ENCODE peak calls at places on chromosomes 3 and 15, in seven cellular contexts. V is PC-9; P is sigmoid colon; K is IMR-90; F is lung; R is CD8-positive, alpha-beta T cell; Y is AG04450. O is an unnamed sample.

GRCh38 chr3:126885425-126885824 is 97.5 kb upstream of the PLXNA1 start:
- DNase-seq in V (no peak), P (no peak), K (no peak), F (no peak), R (no peak), Y (no peak), O (no peak)

GRCh38 chr15:70406624-70407390 is 309.1 kb upstream of the TLE3 start:
- DNase-seq in V (no peak), P (no peak), K (no peak), F (no peak), R (no peak), Y (no peak), O (no peak)

GRCh38 chr15:56232058-56232457 is 11.6 kb downstream of the RFX7 start:
- DNase-seq in V (no peak), P (no peak), K (no peak), F (no peak), R (no peak), Y (no peak), O (no peak)

GRCh38 chr3:61178167-61178566 is 73.1 kb downstream of the FHIT start:
- DNase-seq in V (no peak), P (no peak), K (no peak), F (no peak), R (no peak), Y (no peak), O (no peak)

GRCh38 chr3:36874351-36874874 is 70.4 kb downstream of the TRANK1 start:
- DNase-seq in V (no peak), P (no peak), K (no peak), F (no peak), R (no peak), Y (no peak), O (peak)

GRCh38 chr3:25719321-25719720 is 54.6 kb upstream of the TOP2B start:
- DNase-seq in V (no peak), P (no peak), K (no peak), F (no peak), R (no peak), Y (no peak), O (no peak)

GRCh38 chr15:33735637-33736247 is 232.6 kb upstream of the CHRM5 start:
- DNase-seq in V (peak), P (no peak), K (peak), F (no peak), R (no peak), Y (no peak), O (peak)

GRCh38 chr3:55191911-55192787 is 264.3 kb upstream of the LRTM1 start:
- DNase-seq in V (peak), P (no peak), K (peak), F (no peak), R (no peak), Y (peak), O (peak)

GRCh38 chr15:68749365-68750141 is 71.1 kb downstream of the ANP32A start:
- DNase-seq in V (no peak), P (no peak), K (no peak), F (no peak), R (no peak), Y (no peak), O (peak)

GRCh38 chr3:12437861-12438260 is 46.4 kb upstream of the TSEN2 start:
- DNase-seq in V (no peak), P (peak), K (no peak), F (no peak), R (no peak), Y (no peak), O (no peak)

DNA sequence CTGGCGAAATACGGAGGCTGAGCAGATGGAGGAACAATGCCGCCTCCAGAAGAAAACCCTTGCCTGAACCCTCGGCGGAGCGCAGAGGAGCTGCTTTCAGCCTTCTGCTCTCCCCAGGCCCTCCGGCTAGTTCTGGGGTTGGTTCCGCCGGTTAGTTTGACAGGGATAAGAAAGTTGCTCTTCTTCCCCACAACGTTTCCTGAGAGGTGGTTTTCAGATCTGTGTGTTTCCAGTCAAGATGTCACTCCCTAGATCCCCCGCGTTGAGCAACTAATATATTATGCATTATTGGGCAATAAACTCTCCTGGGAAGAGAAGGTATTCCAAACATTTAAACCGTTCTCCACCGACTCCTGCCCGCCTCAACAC is 551 bp downstream of the NLGN1 start:
- DNase-seq in V (no peak), P (no peak), K (no peak), F (no peak), R (no peak), Y (no peak), O (peak)
- H3K4me3 ChIP-seq in V (peak), P (peak), K (peak), F (peak), R (no peak), Y (peak), O (peak)

DNA sequence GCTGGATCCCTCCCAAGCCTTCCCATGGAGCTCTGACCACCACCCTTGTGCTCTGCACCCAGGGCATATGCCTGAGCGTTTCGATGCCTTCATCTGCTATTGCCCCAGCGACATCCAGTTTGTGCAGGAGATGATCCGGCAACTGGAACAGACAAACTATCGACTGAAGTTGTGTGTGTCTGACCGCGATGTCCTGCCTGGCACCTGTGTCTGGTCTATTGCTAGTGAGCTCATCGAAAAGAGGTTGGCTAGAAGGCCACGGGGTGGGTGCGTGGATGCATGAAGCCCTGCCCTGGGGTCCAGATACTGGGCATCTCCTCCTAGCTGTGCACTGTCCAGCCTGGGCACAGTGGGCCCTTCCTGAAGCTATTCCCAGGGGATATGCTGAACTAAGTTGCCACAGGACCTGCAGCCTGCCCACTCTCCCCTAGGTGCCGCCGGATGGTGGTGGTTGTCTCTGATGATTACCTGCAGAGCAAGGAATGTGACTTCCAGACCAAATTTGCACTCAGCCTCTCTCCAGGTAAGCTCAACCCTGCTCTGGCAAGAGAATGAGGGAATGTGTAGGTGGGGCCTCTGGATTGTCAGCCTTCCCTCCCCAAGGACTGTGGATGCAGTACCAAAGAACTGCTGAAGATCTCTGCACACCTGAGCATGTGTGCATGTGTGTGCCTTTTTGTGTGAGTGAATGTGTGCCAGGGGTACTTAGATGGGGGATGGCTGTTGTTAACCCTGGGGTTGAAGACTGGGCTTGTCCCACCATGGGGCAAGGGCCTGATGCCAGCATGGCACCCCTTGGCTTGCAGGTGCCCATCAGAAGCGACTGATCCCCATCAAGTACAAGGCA is 2.1 kb downstream of the MYD88 start:
- DNase-seq in V (no peak), P (no peak), K (no peak), F (peak), R (no peak), Y (no peak), O (no peak)
- TF ChIP-seq CTCF in V (no peak), P (no peak), K (no peak), F (no peak), R (no peak), Y (no peak), O (no peak)

DNA sequence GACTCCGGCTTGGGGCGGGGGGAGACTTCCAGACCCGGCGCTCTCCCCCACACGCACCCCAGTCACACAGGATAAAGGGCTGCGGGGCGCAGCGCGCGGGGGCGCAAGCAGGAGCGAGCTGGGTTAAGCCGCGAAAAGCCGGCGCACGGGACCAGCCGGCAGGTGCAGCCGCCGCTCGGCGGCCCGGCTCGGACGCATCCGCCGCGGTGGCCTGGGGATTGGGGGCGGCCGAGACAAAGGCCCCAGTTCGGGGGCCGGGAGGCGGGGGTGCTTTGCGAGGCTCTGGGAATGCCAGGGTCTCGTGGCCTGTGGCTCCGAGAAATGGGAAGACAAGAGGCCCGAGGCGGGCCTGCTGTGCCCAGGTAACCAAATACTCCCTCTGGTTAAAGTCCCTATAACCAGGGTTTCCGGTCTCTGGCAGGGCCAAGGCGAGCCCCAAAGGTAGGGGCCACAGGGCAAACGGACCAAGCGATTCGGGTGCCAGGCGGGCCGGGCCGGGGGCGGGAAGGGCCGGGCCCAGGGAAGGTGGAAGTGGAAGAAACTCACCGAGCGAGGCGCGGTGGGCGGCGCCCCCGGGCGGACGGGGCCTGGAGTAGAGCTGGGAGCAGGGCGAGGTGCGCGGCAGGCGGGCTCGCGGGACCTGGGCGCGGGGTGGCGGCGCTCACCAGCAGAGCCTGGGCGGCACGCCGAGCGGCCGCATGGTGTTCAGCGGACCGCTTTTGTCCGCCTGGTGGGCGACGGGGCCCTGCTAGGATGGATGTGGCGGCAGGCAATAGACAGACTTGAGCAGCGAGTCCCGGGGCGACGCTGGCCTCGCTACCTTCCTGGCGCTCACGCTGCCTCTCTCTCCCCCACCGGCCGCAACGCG is at the start of gene GATA2:
- DNase-seq in V (no peak), P (peak), K (no peak), F (no peak), R (no peak), Y (no peak), O (no peak)
- H3K4me3 ChIP-seq in V (no peak), P (no peak), K (no peak), F (peak), R (no peak), Y (peak), O (peak)

DNA sequence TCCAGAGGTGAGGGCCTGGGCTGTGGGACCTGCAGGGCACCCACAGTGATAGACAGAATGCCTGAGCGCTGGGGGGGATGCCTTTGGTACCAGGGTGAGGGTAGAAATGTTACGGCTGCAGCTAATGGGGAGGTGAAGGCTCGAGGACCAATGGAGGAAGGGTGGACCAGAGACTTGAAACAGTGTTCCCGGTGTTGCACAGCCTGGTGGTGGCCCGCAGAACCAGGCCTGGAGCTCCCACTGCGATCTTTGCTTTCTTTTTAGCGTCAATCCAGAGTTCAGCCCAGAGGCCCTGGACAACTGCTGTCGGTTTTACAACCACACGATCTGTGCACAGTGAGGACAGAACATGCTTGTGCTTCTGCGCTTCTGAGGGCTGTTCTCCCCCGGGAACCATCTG is 36.8 kb upstream of the PDE8A start:
- DNase-seq in V (no peak), P (peak), K (no peak), F (no peak), R (no peak), Y (no peak), O (no peak)
- TF ChIP-seq CTCF in V (no peak), P (no peak), K (no peak), F (no peak), R (no peak), Y (no peak), O (no peak)

GRCh38 chr3:50610181-50610971 is 1.2 kb downstream of the CISH start:
- DNase-seq in V (peak), P (no peak), K (no peak), F (no peak), R (no peak), Y (no peak), O (no peak)
- H3K4me3 ChIP-seq in V (no peak), P (peak), K (peak), F (peak), R (peak), Y (peak), O (peak)

DNA sequence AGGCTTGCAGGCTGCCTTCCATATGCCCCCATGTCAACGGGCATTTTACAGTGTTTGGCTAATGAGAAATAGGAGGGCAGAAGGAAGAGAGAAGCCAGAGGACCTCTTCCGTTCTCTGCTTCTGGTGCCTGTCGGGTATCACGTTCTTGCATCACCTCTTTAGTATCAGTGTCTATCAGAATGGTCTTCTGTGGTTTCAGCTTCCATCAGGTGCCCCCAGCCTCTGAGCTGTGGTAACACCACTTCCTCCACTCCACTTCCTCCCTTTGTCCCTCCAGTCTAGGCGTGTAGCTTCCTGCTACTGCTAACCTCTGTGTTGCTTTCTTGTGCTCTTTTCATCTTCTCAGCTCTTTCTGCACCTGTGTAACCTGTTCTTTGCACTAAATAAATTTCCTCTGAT is 27.6 kb upstream of the FOXB1 start:
- DNase-seq in V (no peak), P (no peak), K (no peak), F (no peak), R (peak), Y (no peak), O (no peak)
- TF ChIP-seq CTCF in V (no peak), P (no peak), K (no peak), F (no peak), R (no peak), Y (no peak), O (no peak)

DNA sequence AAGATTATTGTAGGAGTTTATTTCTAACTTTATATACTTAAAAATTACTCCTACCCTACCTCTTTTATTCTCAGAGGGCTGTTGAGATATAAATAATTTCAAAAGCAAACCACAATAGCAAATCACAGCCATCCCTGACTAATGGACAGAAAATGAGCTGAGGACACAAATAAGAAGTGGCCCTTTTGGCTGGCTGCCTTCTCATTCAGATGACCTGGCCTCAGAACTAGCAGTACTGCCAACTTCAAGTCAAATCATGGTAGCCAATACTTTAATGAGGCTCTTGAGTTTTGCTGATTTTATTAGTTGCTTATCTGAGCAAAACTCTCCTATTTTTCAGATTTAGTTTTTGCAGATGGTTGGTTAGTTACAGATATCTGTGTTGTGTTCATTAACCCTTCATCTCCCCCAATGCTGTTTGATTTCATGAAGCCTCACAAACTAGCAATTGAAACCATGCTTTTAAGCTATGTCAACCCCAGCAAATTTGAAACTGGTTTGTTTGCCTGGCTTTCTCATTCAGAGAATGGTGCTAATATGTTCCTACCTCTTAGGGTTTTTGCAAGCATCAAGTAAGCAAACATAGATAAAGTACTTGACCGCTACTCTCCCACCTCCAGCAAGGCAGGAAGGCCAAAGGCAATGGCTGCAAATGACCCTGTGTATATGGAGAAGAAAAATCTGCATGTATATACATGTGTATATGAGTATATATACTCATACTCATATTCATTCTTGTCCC is 73.4 kb upstream of the HACD2 start:
- DNase-seq in V (no peak), P (peak), K (peak), F (peak), R (no peak), Y (no peak), O (peak)
- H3K4me3 ChIP-seq in V (no peak), P (no peak), K (no peak), F (no peak), R (no peak), Y (no peak), O (no peak)

GRCh38 chr3:52428151-52429005 is 16.5 kb downstream of the SEMA3G start:
- DNase-seq in V (peak), P (peak), K (peak), F (peak), R (no peak), Y (peak), O (peak)
- TF ChIP-seq CTCF in V (peak), P (peak), K (peak), F (peak), R (peak), Y (peak), O (peak)

O was measured in fibroblast of pulmonary artery.